ENCODE peak calls at places on chromosomes 5 and 9, in four cellular contexts. One of them, this sample, is unnamed.

GRCh38 chr9:87085521-87085920 is 138.2 kb upstream of the GAS1 start:
- DNase-seq in brain microvascular endothelial cell: no peak
- DNase-seq in fibroblast of pulmonary artery: no peak
- DNase-seq in skeletal muscle cell: no peak
- DNase-seq in this sample: no peak

GRCh38 chr5:89847743-89848142 is 561.8 kb downstream of the CETN3 start:
- DNase-seq in fibroblast of pulmonary artery: no peak
- DNase-seq in skeletal muscle cell: no peak
- DNase-seq in brain microvascular endothelial cell: no peak
- DNase-seq in this sample: peak; percentile 6

GRCh38 chr9:34825780-34826179 is 115.8 kb upstream of the CCL21 start:
- DNase-seq in fibroblast of pulmonary artery: peak; percentile 1
- DNase-seq in brain microvascular endothelial cell: no peak
- DNase-seq in skeletal muscle cell: no peak
- DNase-seq in this sample: no peak

GRCh38 chr5:145500712-145501111 is 334.4 kb downstream of the PRELID2 start:
- DNase-seq in fibroblast of pulmonary artery: no peak
- DNase-seq in brain microvascular endothelial cell: no peak
- DNase-seq in skeletal muscle cell: no peak
- DNase-seq in this sample: no peak

GRCh38 chr5:89293849-89294248 is 410.9 kb upstream of the MEF2C start:
- DNase-seq in fibroblast of pulmonary artery: peak; percentile 63
- DNase-seq in brain microvascular endothelial cell: no peak
- DNase-seq in skeletal muscle cell: peak; percentile 84
- DNase-seq in this sample: peak; percentile 66

GRCh38 chr9:4299006-4299795 is 667 bp downstream of the GLIS3 start:
- DNase-seq in fibroblast of pulmonary artery: peak; percentile 61
- DNase-seq in skeletal muscle cell: no peak
- DNase-seq in brain microvascular endothelial cell: peak; percentile 46
- DNase-seq in this sample: peak; percentile 81

GRCh38 chr5:107618233-107618632 is 52.5 kb downstream of the EFNA5 start:
- DNase-seq in fibroblast of pulmonary artery: peak; percentile 20
- DNase-seq in skeletal muscle cell: no peak
- DNase-seq in brain microvascular endothelial cell: peak; percentile 31
- DNase-seq in this sample: no peak

GRCh38 chr9:26975728-26976707 is 19.8 kb downstream of the IFT74 start:
- DNase-seq in brain microvascular endothelial cell: peak; percentile 34
- DNase-seq in fibroblast of pulmonary artery: peak; percentile 48
- DNase-seq in skeletal muscle cell: peak; percentile 7
- DNase-seq in this sample: peak; percentile 18

GRCh38 chr9:78029601-78030552 is 1.7 kb downstream of the GNAQ start:
- DNase-seq in skeletal muscle cell: no peak
- DNase-seq in fibroblast of pulmonary artery: peak; percentile 51
- DNase-seq in brain microvascular endothelial cell: no peak
- DNase-seq in this sample: peak; percentile 54

GRCh38 chr5:103041071-103041676 is 78.8 kb downstream of the GIN1 start:
- DNase-seq in fibroblast of pulmonary artery: peak; percentile 82
- DNase-seq in skeletal muscle cell: no peak
- DNase-seq in brain microvascular endothelial cell: no peak
- DNase-seq in this sample: peak; percentile 63

GRCh38 chr9:89621031-89621430 is 16.2 kb downstream of the GADD45G start:
- DNase-seq in skeletal muscle cell: no peak
- DNase-seq in brain microvascular endothelial cell: no peak
- DNase-seq in fibroblast of pulmonary artery: no peak
- DNase-seq in this sample: no peak

GRCh38 chr9:12697719-12698118 is 4.5 kb downstream of the TYRP1 start:
- DNase-seq in skeletal muscle cell: no peak
- DNase-seq in fibroblast of pulmonary artery: peak; percentile 36
- DNase-seq in brain microvascular endothelial cell: no peak
- DNase-seq in this sample: no peak

GRCh38 chr5:160133918-160134304 is 14.7 kb upstream of the PWWP2A start:
- DNase-seq in brain microvascular endothelial cell: no peak
- DNase-seq in fibroblast of pulmonary artery: no peak
- DNase-seq in skeletal muscle cell: no peak
- DNase-seq in this sample: no peak

GRCh38 chr9:20496328-20496727 is 126.0 kb downstream of the MLLT3 start:
- DNase-seq in skeletal muscle cell: no peak
- DNase-seq in brain microvascular endothelial cell: no peak
- DNase-seq in fibroblast of pulmonary artery: no peak
- DNase-seq in this sample: no peak

GRCh38 chr5:97096096-97096648 is 46.2 kb downstream of the LIX1 start:
- DNase-seq in skeletal muscle cell: no peak
- DNase-seq in brain microvascular endothelial cell: no peak
- DNase-seq in fibroblast of pulmonary artery: peak; percentile 6
- DNase-seq in this sample: no peak

GRCh38 chr9:23581936-23582335 is 244.1 kb downstream of the ELAVL2 start:
- DNase-seq in skeletal muscle cell: peak; percentile 36
- DNase-seq in brain microvascular endothelial cell: no peak
- DNase-seq in fibroblast of pulmonary artery: no peak
- DNase-seq in this sample: no peak

DNA sequence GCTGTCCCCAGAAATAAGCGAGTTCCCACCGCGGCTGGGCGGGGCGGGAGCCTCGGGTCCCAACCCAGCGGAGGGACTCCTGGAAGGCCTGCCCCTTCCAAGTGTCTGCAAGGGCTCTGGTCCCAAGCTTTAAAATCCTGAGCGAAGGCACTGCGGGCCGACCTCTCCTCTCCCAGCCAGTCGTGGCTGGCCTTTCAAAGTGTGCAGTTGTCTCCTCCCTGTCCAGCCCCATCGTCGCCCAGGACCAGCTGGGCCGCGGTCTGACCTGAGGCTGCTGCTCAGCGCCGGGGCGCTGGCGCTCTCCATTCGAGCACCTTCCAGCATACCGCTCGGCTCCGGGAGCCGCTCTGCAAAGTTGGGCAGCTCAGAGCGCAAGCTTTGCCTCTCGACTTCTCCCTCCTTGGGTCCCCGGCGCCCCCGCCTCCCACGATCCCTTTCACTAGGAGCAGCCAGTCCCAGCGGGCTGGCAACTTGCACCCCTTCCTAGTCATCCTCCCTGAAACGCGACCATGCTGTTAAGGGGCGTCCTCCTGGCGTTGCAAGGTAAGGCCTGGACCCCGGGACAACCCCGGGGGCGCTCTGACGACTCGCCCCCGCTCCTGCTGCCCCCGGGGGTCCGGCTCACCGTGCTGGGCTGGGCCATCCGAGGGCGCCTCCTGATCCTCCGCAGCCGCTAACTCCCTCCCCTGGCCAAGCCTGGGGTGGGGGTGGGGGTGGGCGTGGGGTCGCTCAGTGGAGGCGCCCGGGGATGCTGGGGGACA is at the start of gene MAMDC2:
- DNase-seq in skeletal muscle cell: no peak
- DNase-seq in brain microvascular endothelial cell: no peak
- DNase-seq in fibroblast of pulmonary artery: peak; percentile 39
- DNase-seq in this sample: peak; percentile 41
- H3K4me3 ChIP-seq in skeletal muscle cell: peak within 1 kb of the TSS; percentile 61
- H3K4me3 ChIP-seq in brain microvascular endothelial cell: peak within 1 kb of the TSS; percentile 62
- H3K4me3 ChIP-seq in fibroblast of pulmonary artery: peak within 1 kb of the TSS; percentile 51
- H3K4me3 ChIP-seq in this sample: peak within 1 kb of the TSS; percentile 62

DNA sequence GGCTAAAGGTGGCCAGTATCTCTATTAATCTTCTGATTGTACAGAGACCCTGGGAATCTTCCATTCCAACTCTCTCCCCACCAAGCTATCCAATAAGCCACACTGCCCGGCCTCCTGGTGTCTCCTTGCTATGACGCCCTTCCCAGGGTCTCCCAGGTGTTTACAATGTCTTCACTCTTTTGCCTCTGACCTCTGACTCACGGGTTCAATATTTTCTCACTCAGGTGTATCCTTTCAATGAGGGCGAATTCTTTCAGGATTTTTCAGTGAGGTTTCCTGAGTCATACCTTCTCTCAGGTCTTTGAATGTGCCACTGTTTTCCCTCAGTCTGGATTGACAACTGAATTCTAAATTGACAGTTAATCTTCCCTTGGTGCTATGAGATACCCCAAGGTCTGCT is 53.7 kb upstream of the IRX4 start:
- DNase-seq in brain microvascular endothelial cell: no peak
- DNase-seq in skeletal muscle cell: no peak
- DNase-seq in fibroblast of pulmonary artery: no peak
- DNase-seq in this sample: no peak
- H3K4me3 ChIP-seq in brain microvascular endothelial cell: no peak overlapping the region
- H3K4me3 ChIP-seq in skeletal muscle cell: no peak overlapping the region
- H3K4me3 ChIP-seq in fibroblast of pulmonary artery: no peak overlapping the region
- H3K4me3 ChIP-seq in this sample: no peak overlapping the region

GRCh38 chr9:134330590-134330989 is 4.3 kb downstream of the RXRA start:
- DNase-seq in skeletal muscle cell: no peak
- DNase-seq in fibroblast of pulmonary artery: no peak
- DNase-seq in brain microvascular endothelial cell: no peak
- DNase-seq in this sample: no peak

GRCh38 chr9:134328341-134328840 is 2.1 kb downstream of the RXRA start:
- DNase-seq in brain microvascular endothelial cell: no peak
- DNase-seq in fibroblast of pulmonary artery: no peak
- DNase-seq in skeletal muscle cell: no peak
- DNase-seq in this sample: no peak

GRCh38 chr9:134328841-134329575 is 2.8 kb downstream of the RXRA start:
- DNase-seq in fibroblast of pulmonary artery: peak; percentile 43
- DNase-seq in brain microvascular endothelial cell: no peak
- DNase-seq in skeletal muscle cell: no peak
- DNase-seq in this sample: no peak

GRCh38 chr9:134329886-134330285 is 3.6 kb downstream of the RXRA start:
- DNase-seq in brain microvascular endothelial cell: no peak
- DNase-seq in skeletal muscle cell: no peak
- DNase-seq in fibroblast of pulmonary artery: no peak
- DNase-seq in this sample: no peak

DNA sequence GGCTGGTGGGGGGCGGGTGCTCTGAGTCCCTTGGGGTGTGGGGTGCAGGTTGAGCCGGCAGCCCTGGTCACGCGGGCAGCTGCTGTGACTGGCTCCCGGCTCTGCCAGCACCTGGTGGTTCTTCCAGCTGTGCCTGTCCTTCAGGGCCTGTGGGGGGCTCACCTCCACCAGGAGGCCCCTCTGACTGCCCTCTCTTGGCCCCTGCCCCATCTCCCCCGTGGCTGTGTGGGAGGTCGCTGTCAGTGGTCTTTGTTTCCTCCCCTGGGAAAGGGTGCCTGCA is 3.3 kb downstream of the RXRA start:
- DNase-seq in brain microvascular endothelial cell: no peak
- DNase-seq in fibroblast of pulmonary artery: no peak
- DNase-seq in skeletal muscle cell: no peak
- DNase-seq in this sample: no peak
- H3K4me3 ChIP-seq in brain microvascular endothelial cell: no peak overlapping the region
- H3K4me3 ChIP-seq in fibroblast of pulmonary artery: peak overlapping the region; percentile 67
- H3K4me3 ChIP-seq in skeletal muscle cell: peak overlapping the region; percentile 79
- H3K4me3 ChIP-seq in this sample: peak overlapping the region; percentile 74

GRCh38 chr5:73437126-73438047 is 11.2 kb downstream of the FOXD1 start:
- DNase-seq in brain microvascular endothelial cell: peak; percentile 53
- DNase-seq in skeletal muscle cell: no peak
- DNase-seq in fibroblast of pulmonary artery: no peak
- DNase-seq in this sample: peak; percentile 83

GRCh38 chr5:73436535-73437125 is 11.9 kb downstream of the FOXD1 start:
- DNase-seq in brain microvascular endothelial cell: no peak
- DNase-seq in fibroblast of pulmonary artery: no peak
- DNase-seq in skeletal muscle cell: no peak
- DNase-seq in this sample: no peak

GRCh38 chr5:73434921-73435320 is 13.7 kb downstream of the FOXD1 start:
- DNase-seq in brain microvascular endothelial cell: no peak
- DNase-seq in fibroblast of pulmonary artery: no peak
- DNase-seq in skeletal muscle cell: no peak
- DNase-seq in this sample: no peak

GRCh38 chr5:73434461-73434860 is 14.1 kb downstream of the FOXD1 start:
- DNase-seq in brain microvascular endothelial cell: no peak
- DNase-seq in fibroblast of pulmonary artery: no peak
- DNase-seq in skeletal muscle cell: no peak
- DNase-seq in this sample: no peak

GRCh38 chr5:73435640-73436534 is 12.7 kb downstream of the FOXD1 start:
- DNase-seq in brain microvascular endothelial cell: no peak
- DNase-seq in fibroblast of pulmonary artery: no peak
- DNase-seq in skeletal muscle cell: no peak
- DNase-seq in this sample: no peak
- H3K4me3 ChIP-seq in brain microvascular endothelial cell: peak overlapping the region; percentile 46
- H3K4me3 ChIP-seq in fibroblast of pulmonary artery: no peak overlapping the region
- H3K4me3 ChIP-seq in skeletal muscle cell: peak overlapping the region; percentile 9
- H3K4me3 ChIP-seq in this sample: no peak overlapping the region

GRCh38 chr5:142319105-142319504 is 5.7 kb downstream of the SPRY4 start:
- DNase-seq in brain microvascular endothelial cell: no peak
- DNase-seq in skeletal muscle cell: no peak
- DNase-seq in fibroblast of pulmonary artery: no peak
- DNase-seq in this sample: peak; percentile 33

GRCh38 chr5:142319560-142320426 is 5.0 kb downstream of the SPRY4 start:
- DNase-seq in skeletal muscle cell: no peak
- DNase-seq in brain microvascular endothelial cell: no peak
- DNase-seq in fibroblast of pulmonary artery: no peak
- DNase-seq in this sample: no peak

GRCh38 chr5:142320427-142320732 is 4.4 kb downstream of the SPRY4 start:
- DNase-seq in brain microvascular endothelial cell: no peak
- DNase-seq in skeletal muscle cell: no peak
- DNase-seq in fibroblast of pulmonary artery: no peak
- DNase-seq in this sample: no peak

GRCh38 chr5:142322403-142322746 is 2.4 kb downstream of the SPRY4 start:
- DNase-seq in brain microvascular endothelial cell: no peak
- DNase-seq in fibroblast of pulmonary artery: no peak
- DNase-seq in skeletal muscle cell: no peak
- DNase-seq in this sample: no peak

GRCh38 chr5:142320851-142321560 is 3.8 kb downstream of the SPRY4 start:
- DNase-seq in brain microvascular endothelial cell: no peak
- DNase-seq in fibroblast of pulmonary artery: peak; percentile 44
- DNase-seq in skeletal muscle cell: no peak
- DNase-seq in this sample: no peak
- H3K4me3 ChIP-seq in brain microvascular endothelial cell: peak overlapping the region; percentile 98
- H3K4me3 ChIP-seq in fibroblast of pulmonary artery: peak overlapping the region; percentile 95
- H3K4me3 ChIP-seq in skeletal muscle cell: peak overlapping the region; percentile 92
- H3K4me3 ChIP-seq in this sample: peak overlapping the region; percentile 93

GRCh38 chr9:124017064-124017928 is 5.7 kb downstream of the LHX2 start:
- DNase-seq in skeletal muscle cell: no peak
- DNase-seq in brain microvascular endothelial cell: no peak
- DNase-seq in fibroblast of pulmonary artery: no peak
- DNase-seq in this sample: no peak

GRCh38 chr9:124017929-124018730 is 6.6 kb downstream of the LHX2 start:
- DNase-seq in fibroblast of pulmonary artery: no peak
- DNase-seq in skeletal muscle cell: no peak
- DNase-seq in brain microvascular endothelial cell: no peak
- DNase-seq in this sample: no peak

GRCh38 chr9:124015661-124016131 is 4.1 kb downstream of the LHX2 start:
- DNase-seq in fibroblast of pulmonary artery: no peak
- DNase-seq in skeletal muscle cell: no peak
- DNase-seq in brain microvascular endothelial cell: no peak
- DNase-seq in this sample: no peak

GRCh38 chr9:124015091-124015660 is 3.6 kb downstream of the LHX2 start:
- DNase-seq in brain microvascular endothelial cell: no peak
- DNase-seq in skeletal muscle cell: no peak
- DNase-seq in fibroblast of pulmonary artery: no peak
- DNase-seq in this sample: no peak

GRCh38 chr9:124016152-124017063 is 4.8 kb downstream of the LHX2 start:
- DNase-seq in brain microvascular endothelial cell: no peak
- DNase-seq in fibroblast of pulmonary artery: no peak
- DNase-seq in skeletal muscle cell: no peak
- DNase-seq in this sample: no peak
- H3K4me3 ChIP-seq in brain microvascular endothelial cell: no peak overlapping the region
- H3K4me3 ChIP-seq in fibroblast of pulmonary artery: no peak overlapping the region
- H3K4me3 ChIP-seq in skeletal muscle cell: no peak overlapping the region
- H3K4me3 ChIP-seq in this sample: no peak overlapping the region